ENCODE peak calls at places on chromosomes 6 and 20, in ten cellular contexts. W, P, O, I, X, Z, S, V, E and B are unnamed samples.

GRCh38 chr6:148064406-148065134 is 278.1 kb upstream of the SASH1 start:
- DNase-seq in W (peak), P (no peak), O (peak), I (no peak), X (no peak), Z (no peak), S (no peak), V (no peak), E (no peak), B (no peak)

GRCh38 chr20:49987015-49987867 is 4.5 kb downstream of the SNAI1 start:
- DNase-seq in W (peak), P (no peak), O (no peak), I (no peak), X (peak), Z (no peak), S (no peak), V (no peak), E (no peak), B (peak)

GRCh38 chr6:33721529-33721928 is 10.0 kb upstream of the UQCC2 start:
- DNase-seq in W (no peak), P (no peak), O (no peak), I (no peak), X (no peak), Z (no peak), S (no peak), V (no peak), E (no peak), B (no peak)

GRCh38 chr6:44342489-44342888 is at the start of gene SPATS1:
- DNase-seq in W (no peak), P (no peak), O (no peak), I (no peak), X (no peak), Z (peak), S (peak), V (peak), E (no peak), B (peak)

GRCh38 chr6:136945626-136946235 is 23.6 kb downstream of the SLC35D3 start:
- DNase-seq in W (no peak), P (no peak), O (no peak), I (no peak), X (no peak), Z (no peak), S (no peak), V (no peak), E (no peak), B (no peak)

GRCh38 chr6:88380083-88380482 is 213.9 kb upstream of the CNR1 start:
- DNase-seq in W (peak), P (no peak), O (no peak), I (no peak), X (peak), Z (no peak), S (no peak), V (no peak), E (peak), B (peak)

GRCh38 chr6:89298680-89299450 is 16.2 kb downstream of the GABRR2 start:
- DNase-seq in W (peak), P (peak), O (no peak), I (no peak), X (peak), Z (no peak), S (no peak), V (no peak), E (no peak), B (peak)

GRCh38 chr20:51631011-51631950 is 88.8 kb upstream of the NFATC2 start:
- DNase-seq in W (peak), P (no peak), O (peak), I (no peak), X (peak), Z (no peak), S (no peak), V (no peak), E (peak), B (peak)

GRCh38 chr6:69100772-69101171 is 465.7 kb downstream of the ADGRB3 start:
- DNase-seq in W (no peak), P (no peak), O (no peak), I (no peak), X (no peak), Z (no peak), S (no peak), V (no peak), E (no peak), B (no peak)

GRCh38 chr6:53647437-53648094 is 18.0 kb downstream of the KLHL31 start:
- DNase-seq in W (no peak), P (no peak), O (no peak), I (no peak), X (peak), Z (no peak), S (no peak), V (no peak), E (no peak), B (peak)

GRCh38 chr6:22432060-22432459 is 135.2 kb upstream of the PRL start:
- DNase-seq in W (no peak), P (no peak), O (no peak), I (no peak), X (no peak), Z (no peak), S (no peak), V (no peak), E (no peak), B (no peak)

GRCh38 chr6:10763006-10763405 is 15.4 kb downstream of the TMEM14B start:
- DNase-seq in W (peak), P (no peak), O (no peak), I (no peak), X (no peak), Z (no peak), S (no peak), V (no peak), E (no peak), B (peak)

GRCh38 chr6:160133441-160134336 is 12.1 kb downstream of the SLC22A1 start:
- DNase-seq in W (no peak), P (peak), O (no peak), I (no peak), X (no peak), Z (no peak), S (no peak), V (no peak), E (no peak), B (no peak)

GRCh38 chr20:51760905-51761544 is 7.2 kb downstream of the ATP9A start:
- DNase-seq in W (peak), P (no peak), O (no peak), I (no peak), X (peak), Z (no peak), S (no peak), V (peak), E (no peak), B (no peak)

GRCh38 chr20:33532753-33533459 is 43.0 kb downstream of the CBFA2T2 start:
- DNase-seq in W (peak), P (no peak), O (no peak), I (no peak), X (no peak), Z (no peak), S (no peak), V (no peak), E (no peak), B (peak)

GRCh38 chr6:14123331-14124105 is 5.9 kb downstream of the CD83 start:
- DNase-seq in W (peak), P (no peak), O (no peak), I (no peak), X (no peak), Z (no peak), S (no peak), V (no peak), E (no peak), B (peak)

GRCh38 chr6:106158816-106159215 is 72.7 kb downstream of the PRDM1 start:
- DNase-seq in W (peak), P (no peak), O (no peak), I (no peak), X (no peak), Z (no peak), S (no peak), V (no peak), E (no peak), B (no peak)

GRCh38 chr20:21808139-21808538 is 102.7 kb downstream of the PAX1 start:
- DNase-seq in W (no peak), P (no peak), O (no peak), I (no peak), X (no peak), Z (no peak), S (no peak), V (no peak), E (no peak), B (no peak)

GRCh38 chr6:166775923-166776220 is 148.8 kb upstream of the RPS6KA2 start:
- DNase-seq in W (no peak), P (no peak), O (no peak), I (no peak), X (no peak), Z (no peak), S (no peak), V (no peak), E (peak), B (no peak)

GRCh38 chr6:129248976-129249375 is 366.0 kb downstream of the LAMA2 start:
- DNase-seq in W (no peak), P (no peak), O (no peak), I (no peak), X (no peak), Z (no peak), S (no peak), V (no peak), E (no peak), B (no peak)

GRCh38 chr20:38156280-38156679 is 8.8 kb downstream of the TGM2 start:
- DNase-seq in W (no peak), P (no peak), O (no peak), I (no peak), X (no peak), Z (no peak), S (no peak), V (no peak), E (no peak), B (no peak)

GRCh38 chr20:38159539-38159938 is 5.5 kb downstream of the TGM2 start:
- DNase-seq in W (no peak), P (no peak), O (no peak), I (no peak), X (no peak), Z (no peak), S (no peak), V (no peak), E (no peak), B (no peak)

GRCh38 chr20:38158701-38159325 is 6.3 kb downstream of the TGM2 start:
- DNase-seq in W (no peak), P (no peak), O (no peak), I (no peak), X (no peak), Z (no peak), S (peak), V (no peak), E (no peak), B (no peak)

GRCh38 chr20:38156888-38157634 is 8.0 kb downstream of the TGM2 start:
- DNase-seq in W (peak), P (no peak), O (no peak), I (no peak), X (no peak), Z (no peak), S (no peak), V (no peak), E (no peak), B (no peak)

DNA sequence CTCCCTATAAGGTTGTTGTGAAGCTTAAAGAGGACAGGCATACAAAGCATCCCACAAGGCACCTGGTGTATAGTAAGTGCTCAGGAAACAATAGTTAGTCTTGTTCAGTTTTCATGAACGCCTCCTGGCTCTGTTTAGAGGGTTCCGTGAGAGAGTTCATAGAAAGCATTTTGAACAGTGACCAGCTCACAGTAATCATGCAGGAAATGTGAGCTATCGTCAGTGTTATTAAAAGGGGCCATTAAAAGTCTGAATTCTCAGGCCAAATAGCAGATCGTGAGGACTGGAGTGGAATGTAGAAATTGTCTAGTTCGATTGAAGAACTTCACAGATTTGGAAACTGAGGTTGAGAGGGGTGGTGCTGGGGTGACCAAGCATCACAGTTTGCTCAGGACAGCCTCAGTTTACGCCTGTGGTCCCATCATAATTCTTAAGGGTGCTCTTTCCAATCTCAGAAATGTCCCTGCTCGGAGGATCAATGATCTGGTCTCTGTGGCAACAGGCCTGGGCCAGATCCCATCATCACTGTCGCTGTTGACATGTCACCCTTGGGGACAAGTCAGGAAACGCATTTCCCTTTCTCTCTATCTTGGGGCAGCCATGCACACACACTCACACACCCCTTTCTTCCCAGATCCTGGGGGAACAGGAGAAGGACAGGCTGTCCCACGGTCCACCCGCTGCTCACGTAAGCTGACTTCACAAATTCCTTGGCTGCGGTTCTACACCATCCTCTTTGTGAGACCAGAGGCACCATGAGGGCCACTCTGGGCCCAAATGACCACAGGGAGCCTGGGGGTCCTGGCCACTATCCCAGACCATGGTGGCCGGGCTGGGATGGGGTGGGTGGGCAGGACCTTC is 7.2 kb downstream of the TGM2 start:
- DNase-seq in W (peak), P (no peak), O (no peak), I (no peak), X (no peak), Z (no peak), S (no peak), V (no peak), E (no peak), B (no peak)
- TF ChIP-seq CTCF in W (no peak), P (no peak), O (no peak), I (no peak), X (no peak), Z (no peak), S (no peak), V (no peak), E (no peak), B (no peak)

DNA sequence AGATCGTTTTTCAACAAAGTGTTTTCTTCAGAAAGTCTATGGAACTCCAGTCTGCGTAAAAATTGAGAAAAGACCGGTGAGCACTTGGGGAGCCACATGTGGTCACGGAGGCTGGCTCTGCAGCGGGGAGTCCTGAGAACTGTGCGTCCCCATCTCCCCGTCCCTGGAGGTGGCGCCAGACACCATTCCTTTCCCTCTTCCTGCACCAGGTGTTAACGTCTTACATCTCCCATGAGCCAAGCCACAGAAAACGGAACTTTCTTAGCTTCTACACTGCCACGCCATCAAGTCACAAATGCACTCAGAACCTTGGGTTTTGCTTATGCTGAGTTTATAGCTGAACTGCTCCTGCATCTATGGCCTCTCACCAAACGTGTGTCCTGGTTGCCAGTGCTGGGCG is 62.6 kb downstream of the GINS1 start:
- DNase-seq in W (peak), P (peak), O (no peak), I (peak), X (peak), Z (peak), S (peak), V (peak), E (no peak), B (peak)
- TF ChIP-seq CTCF in W (peak), P (peak), O (peak), I (peak), X (peak), Z (peak), S (no peak), V (peak), E (no peak), B (peak)

GRCh38 chr20:25863536-25864325 is 167.1 kb upstream of the ZNF337 start:
- DNase-seq in W (no peak), P (no peak), O (no peak), I (no peak), X (peak), Z (no peak), S (no peak), V (peak), E (no peak), B (no peak)
- TF ChIP-seq CTCF in W (no peak), P (no peak), O (no peak), I (no peak), X (no peak), Z (no peak), S (no peak), V (no peak), E (no peak), B (no peak)

GRCh38 chr6:26493258-26493657 is 6.8 kb upstream of the BTN1A1 start:
- DNase-seq in W (peak), P (no peak), O (no peak), I (no peak), X (no peak), Z (no peak), S (no peak), V (no peak), E (no peak), B (peak)
- TF ChIP-seq CTCF in W (peak), P (peak), O (peak), I (no peak), X (peak), Z (no peak), S (no peak), V (peak), E (no peak), B (peak)

DNA sequence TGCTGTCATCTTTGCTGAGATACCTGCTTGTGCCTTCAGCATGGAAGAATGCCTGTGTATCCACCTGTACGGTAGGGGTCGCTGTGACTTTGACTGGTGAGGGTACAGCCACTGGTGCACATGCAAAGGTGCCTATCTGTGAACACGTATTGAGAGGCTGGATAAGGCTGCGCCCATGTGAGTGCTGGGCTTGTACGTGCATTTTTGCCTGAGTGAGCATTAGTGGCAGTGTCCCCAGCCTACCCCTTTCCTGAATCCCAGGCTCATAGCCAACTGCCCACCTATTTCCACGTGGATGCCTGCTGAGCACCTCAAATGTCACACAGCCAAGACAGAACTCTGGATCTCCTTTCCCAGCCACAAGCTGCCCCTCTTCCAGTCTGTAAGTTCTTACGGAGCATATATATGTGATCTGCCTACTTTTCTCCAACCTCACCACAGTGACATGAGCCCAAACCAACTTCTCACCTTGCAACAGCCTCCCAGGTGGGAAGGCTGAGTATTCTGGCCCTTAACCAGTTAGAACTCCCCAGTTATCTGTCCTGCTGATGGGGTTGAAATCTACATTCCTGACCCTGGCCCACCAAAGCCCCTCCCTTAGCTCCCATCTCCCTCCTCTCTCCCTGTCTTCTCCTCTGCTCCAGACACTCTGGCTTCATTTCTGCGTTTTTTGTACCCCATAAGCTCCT is 1.1 kb upstream of the SLC2A10 start:
- DNase-seq in W (no peak), P (no peak), O (no peak), I (no peak), X (peak), Z (peak), S (no peak), V (peak), E (no peak), B (no peak)
- TF ChIP-seq CTCF in W (no peak), P (peak), O (no peak), I (no peak), X (peak), Z (peak), S (peak), V (peak), E (no peak), B (no peak)

DNA sequence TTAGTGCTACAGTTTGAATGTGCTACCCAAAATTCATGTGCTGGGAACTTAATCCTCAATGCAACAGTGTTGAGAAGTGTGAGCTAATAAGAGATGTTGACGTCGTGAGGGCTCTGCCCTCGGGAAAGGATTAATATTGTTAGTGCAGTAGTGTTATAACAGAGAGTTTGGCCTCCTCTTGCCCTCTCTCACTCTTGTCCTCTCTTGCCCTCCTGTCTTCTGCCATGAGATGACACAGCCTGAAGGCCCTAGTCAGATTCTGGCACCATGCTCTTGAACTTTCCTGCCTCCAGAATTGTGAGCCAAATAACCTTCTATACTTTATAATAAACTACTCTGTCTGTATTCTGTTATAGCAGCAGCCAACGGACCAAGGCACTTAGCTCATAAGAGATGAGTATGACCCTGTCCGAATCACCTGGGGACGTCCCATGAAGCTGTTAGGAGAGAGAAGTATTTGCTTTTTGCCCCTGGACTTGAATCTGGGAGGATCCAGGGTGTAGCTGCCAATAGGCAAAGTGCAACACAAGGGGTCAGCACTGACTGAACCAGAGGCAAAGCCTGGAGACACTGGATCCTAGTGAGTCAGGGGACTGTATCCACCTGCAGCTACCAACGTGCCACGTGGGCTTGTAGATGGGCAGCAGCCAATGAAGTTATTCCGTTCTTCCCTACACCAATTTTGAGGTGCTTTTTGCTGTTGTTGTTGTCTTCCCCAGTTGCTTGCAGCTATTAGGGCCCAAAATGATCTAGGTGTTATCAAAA is 233.7 kb downstream of the THBS2 start:
- DNase-seq in W (peak), P (no peak), O (no peak), I (no peak), X (no peak), Z (peak), S (no peak), V (peak), E (no peak), B (peak)
- TF ChIP-seq CTCF in W (no peak), P (no peak), O (peak), I (no peak), X (no peak), Z (no peak), S (no peak), V (peak), E (no peak), B (peak)

GRCh38 chr6:162123797-162124196 is 603.8 kb downstream of the PRKN start:
- DNase-seq in W (no peak), P (no peak), O (no peak), I (no peak), X (no peak), Z (no peak), S (no peak), V (no peak), E (no peak), B (no peak)
- TF ChIP-seq CTCF in W (no peak), P (no peak), O (no peak), I (no peak), X (no peak), Z (peak), S (peak), V (peak), E (no peak), B (no peak)